ENCODE peak calls at places on chromosome 18, in five cellular contexts. W, K, V, L and T are unnamed samples.
A peak's percentile ranks its signal among the peaks of the same experiment; 100 is the strongest.

GRCh38 chr18:57841568-57841967 is 38.5 kb upstream of the ATP8B1 start:
- DNase-seq in K (no peak), V (no peak), W (no peak), L (no peak), T (no peak)

GRCh38 chr18:21598726-21599584 is 1.5 kb downstream of the ESCO1 start:
- DNase-seq in K (no peak), L (no peak), W (no peak), V (peak; percentile 33), T (no peak)

GRCh38 chr18:55635439-55635838 is 47.4 kb upstream of the TCF4 start:
- DNase-seq in K (no peak), W (no peak), V (no peak), L (no peak), T (no peak)

GRCh38 chr18:49013961-49014604 is 63.3 kb upstream of the SMAD7 start:
- DNase-seq in V (peak; percentile 27), W (no peak), K (no peak), L (no peak), T (no peak)

GRCh38 chr18:48589797-48590519 is 51.1 kb downstream of the CTIF start:
- DNase-seq in L (no peak), W (no peak), K (no peak), V (no peak), T (no peak)

GRCh38 chr18:394997-395383 is 105.5 kb downstream of the COLEC12 start:
- DNase-seq in W (peak; percentile 75), K (no peak), V (no peak), L (no peak), T (peak; percentile 63)

GRCh38 chr18:61943175-61943964 is 50.6 kb upstream of the RNF152 start:
- DNase-seq in K (no peak), W (peak; percentile 31), V (no peak), L (no peak), T (no peak)

GRCh38 chr18:63518178-63519012 is 23.8 kb upstream of the SERPINB12 start:
- DNase-seq in K (peak; percentile 70), W (peak; percentile 70), L (peak; percentile 46), V (peak; percentile 71), T (peak; percentile 73)

GRCh38 chr18:11108956-11109355 is 40.4 kb downstream of the PIEZO2 start:
- DNase-seq in K (no peak), W (no peak), V (no peak), L (no peak), T (no peak)

GRCh38 chr18:59540356-59540755 is 156.9 kb downstream of the CCBE1 start:
- DNase-seq in W (no peak), V (no peak), K (no peak), L (no peak), T (no peak)

GRCh38 chr18:49094979-49095632 is 144.3 kb upstream of the SMAD7 start:
- DNase-seq in L (no peak), W (peak; percentile 92), V (no peak), K (no peak), T (no peak)

GRCh38 chr18:10140928-10141327 is 227.1 kb downstream of the VAPA start:
- DNase-seq in K (peak; percentile 33), W (peak; percentile 52), V (no peak), L (no peak), T (peak; percentile 80)

GRCh38 chr18:21803495-21803894 is 62.9 kb downstream of the MIB1 start:
- DNase-seq in W (peak; percentile 25), L (no peak), V (no peak), K (no peak), T (no peak)

GRCh38 chr18:47284691-47285370 is 33.4 kb upstream of the SKOR2 start:
- DNase-seq in V (no peak), L (no peak), W (no peak), K (no peak), T (no peak)

GRCh38 chr18:26406854-26407517 is 141.4 kb downstream of the KCTD1 start:
- DNase-seq in W (no peak), K (no peak), V (no peak), L (no peak), T (no peak)

GRCh38 chr18:903703-904102 is 968 bp upstream of the ADCYAP1 start:
- DNase-seq in V (peak; percentile 73), K (no peak), W (peak; percentile 10), L (no peak), T (peak; percentile 60)

GRCh38 chr18:3211236-3211992 is 8.4 kb downstream of the MYOM1 start:
- DNase-seq in W (peak; percentile 6), K (no peak), L (no peak), V (no peak), T (peak; percentile 27)

GRCh38 chr18:10526211-10526949 is 553 bp downstream of the NAPG start:
- DNase-seq in V (peak; percentile 61), W (peak; percentile 39), L (peak; percentile 67), K (peak; percentile 24), T (peak; percentile 46)

GRCh38 chr18:69757733-69758132 is 189.9 kb downstream of the CD226 start:
- DNase-seq in V (peak; percentile 43), L (no peak), W (peak; percentile 66), K (no peak), T (no peak)

GRCh38 chr18:59988098-59988706 is 88.4 kb downstream of the PMAIP1 start:
- DNase-seq in K (peak; percentile 34), V (no peak), W (peak; percentile 74), L (no peak), T (peak; percentile 39)

GRCh38 chr18:47417807-47418206 is 166.3 kb upstream of the SKOR2 start:
- DNase-seq in W (no peak), V (no peak), L (no peak), K (no peak), T (no peak)

GRCh38 chr18:46756172-46756558 is 688 bp downstream of the ST8SIA5 start:
- DNase-seq in K (no peak), V (no peak), W (no peak), L (no peak), T (no peak)

GRCh38 chr18:69455120-69455519 is 54.4 kb downstream of the DOK6 start:
- DNase-seq in L (no peak), W (no peak), K (no peak), V (no peak), T (no peak)

GRCh38 chr18:68520406-68521075 is 194.4 kb downstream of the TMX3 start:
- DNase-seq in W (peak; percentile 81), L (no peak), V (no peak), K (no peak), T (no peak)

GRCh38 chr18:33578371-33579146 is 540 bp downstream of the ASXL3 start:
- DNase-seq in V (peak; percentile 30), L (no peak), W (no peak), K (peak; percentile 10), T (peak; percentile 40)

GRCh38 chr18:79577451-79578395 is 101.9 kb upstream of the CTDP1 start:
- DNase-seq in L (peak; percentile 28), V (peak; percentile 22), W (peak; percentile 49), K (no peak), T (peak; percentile 46)

GRCh38 chr18:78582131-78582789 is 397.4 kb upstream of the SALL3 start:
- DNase-seq in W (no peak), L (no peak), V (no peak), K (no peak), T (no peak)

GRCh38 chr18:27685807-27686412 is 491.0 kb downstream of the CDH2 start:
- DNase-seq in K (no peak), W (peak; percentile 39), L (no peak), V (no peak), T (peak; percentile 14)

GRCh38 chr18:2451556-2451955 is 119.7 kb downstream of the METTL4 start:
- DNase-seq in K (no peak), L (no peak), V (no peak), W (no peak), T (no peak)

GRCh38 chr18:79394438-79395307 is 1.1 kb upstream of the NFATC1 start:
- DNase-seq in W (peak; percentile 49), L (peak; percentile 51), K (no peak), V (no peak), T (peak; percentile 35)

GRCh38 chr18:79588636-79589481 is 90.7 kb upstream of the CTDP1 start:
- DNase-seq in L (peak; percentile 35), K (peak; percentile 50), W (peak; percentile 87), V (no peak), T (peak; percentile 65)

GRCh38 chr18:47968006-47968676 is 37.7 kb upstream of the SMAD2 start:
- DNase-seq in L (no peak), W (no peak), K (no peak), V (peak; percentile 79), T (peak; percentile 25)

GRCh38 chr18:9022397-9023170 is 79.9 kb upstream of the NDUFV2 start:
- DNase-seq in L (no peak), W (no peak), V (no peak), K (no peak), T (no peak)

GRCh38 chr18:32460046-32460785 is 10.5 kb downstream of the GAREM1 start:
- DNase-seq in V (no peak), W (no peak), K (no peak), L (no peak), T (no peak)
- H3K27ac ChIP-seq in V (no peak overlapping the region), W (no peak overlapping the region), K (no peak overlapping the region), L (no peak overlapping the region), T (no peak overlapping the region)

GRCh38 chr18:7919565-7919964 is 352.4 kb downstream of the PTPRM start:
- DNase-seq in W (no peak), L (no peak), K (no peak), V (no peak), T (no peak)
- H3K4me1 ChIP-seq in W (peaks cover 10% of the 10 kb centered on the region), L (no peaks in the 10 kb centered on the region), K (no peaks in the 10 kb centered on the region), V (peaks cover 3% of the 10 kb centered on the region), T (peaks cover 25% of the 10 kb centered on the region)

DNA sequence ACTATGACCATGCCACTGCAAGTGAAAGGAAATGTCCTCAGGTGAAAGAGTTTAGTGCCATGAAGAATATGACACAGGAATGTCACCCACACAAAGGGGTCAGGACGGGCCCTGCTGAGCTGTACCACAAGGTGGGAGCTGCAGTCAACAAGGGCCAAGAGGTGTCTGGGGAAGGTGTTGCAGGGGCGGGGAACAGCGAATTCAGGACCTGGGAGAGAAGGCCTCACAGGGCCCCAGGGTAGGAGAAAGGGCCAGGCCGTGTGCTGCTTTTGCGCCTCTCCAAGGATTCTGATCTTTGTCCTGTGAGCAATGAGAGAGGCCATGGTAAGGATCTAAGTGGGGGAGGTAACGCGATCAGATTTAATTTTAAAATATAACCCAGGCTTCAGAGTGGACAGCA is 23.6 kb downstream of the CYB5A start:
- DNase-seq in W (no peak), L (no peak), K (no peak), V (no peak), T (no peak)
- H3K27ac ChIP-seq in W (no peak overlapping the region), L (no peak overlapping the region), K (no peak overlapping the region), V (no peak overlapping the region), T (no peak overlapping the region)

GRCh38 chr18:35089382-35089781 is 48.2 kb downstream of the MAPRE2 start:
- DNase-seq in V (no peak), W (no peak), L (no peak), K (no peak), T (no peak)

GRCh38 chr18:35089918-35090550 is 48.8 kb downstream of the MAPRE2 start:
- DNase-seq in L (no peak), V (no peak), W (no peak), K (no peak), T (no peak)

GRCh38 chr18:35087726-35088125 is 46.5 kb downstream of the MAPRE2 start:
- DNase-seq in V (no peak), L (no peak), K (no peak), W (no peak), T (no peak)

GRCh38 chr18:35086704-35087103 is 45.5 kb downstream of the MAPRE2 start:
- DNase-seq in W (no peak), V (no peak), L (no peak), K (no peak), T (no peak)

DNA sequence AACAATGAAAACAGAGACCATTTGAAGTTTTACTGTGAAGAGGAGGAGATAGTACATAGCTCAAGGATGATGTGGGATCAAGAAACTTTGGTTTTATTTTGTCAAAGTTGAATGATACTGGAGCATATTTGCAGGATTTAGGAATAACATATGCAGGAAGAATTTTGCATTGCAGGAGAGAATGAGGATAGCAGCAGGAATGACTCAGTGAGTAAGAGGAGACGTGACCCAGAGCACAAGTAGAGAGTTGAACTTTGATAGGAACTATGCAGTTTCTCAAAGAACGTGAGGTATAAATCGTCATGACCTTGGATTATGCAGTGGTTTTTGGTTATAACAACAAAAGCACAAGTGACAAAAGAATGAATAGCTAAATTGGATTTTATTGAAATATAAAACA is 47.7 kb downstream of the MAPRE2 start:
- DNase-seq in W (peak; percentile 41), V (no peak), K (no peak), L (no peak), T (no peak)
- H3K4me1 ChIP-seq in W (peaks cover 2% of the 10 kb centered on the region), V (no peaks in the 10 kb centered on the region), K (no peaks in the 10 kb centered on the region), L (no peaks in the 10 kb centered on the region), T (peaks cover 6% of the 10 kb centered on the region)